ENCODE peak calls at places on chromosomes 11 and 22, in seven cellular contexts. Z is colonic mucosa, R is lung, T is esophagus squamous epithelium, Y is transverse colon, I is adrenal gland, U is A549. W is an unnamed sample.
A peak's percentile ranks its signal among the peaks of the same experiment; 100 is the strongest.

GRCh38 chr11:103530257-103530656 is 421.0 kb downstream of the DYNC2H1 start:
- DNase-seq in Y (no peak), R (no peak), U (no peak), T (no peak), Z (no peak), I (no peak), W (no peak)

GRCh38 chr11:31657091-31657490 is 147.5 kb downstream of the ELP4 start:
- DNase-seq in I (no peak), Y (no peak), T (no peak), U (no peak), Z (no peak), R (no peak), W (no peak)

GRCh38 chr11:2591805-2592204 is 108.0 kb downstream of the KCNQ1OT1 start:
- DNase-seq in Z (no peak), T (no peak), R (no peak), I (no peak), Y (no peak), U (no peak), W (no peak)

GRCh38 chr22:19681863-19682245 is 32.4 kb upstream of the SEPTIN5 start:
- DNase-seq in I (no peak), Z (no peak), U (no peak), R (no peak), Y (no peak), T (no peak), W (no peak)

GRCh38 chr22:41870786-41871185 is 37.9 kb downstream of the SREBF2 start:
- DNase-seq in T (no peak), R (no peak), U (no peak), Y (no peak), I (no peak), Z (no peak), W (no peak)

GRCh38 chr22:45276507-45276906 is 8.2 kb upstream of the UPK3A start:
- DNase-seq in R (no peak), T (no peak), I (no peak), Y (no peak), Z (no peak), U (no peak), W (no peak)

GRCh38 chr22:35437038-35437437 is 37.1 kb downstream of the MCM5 start:
- DNase-seq in Z (no peak), Y (no peak), U (peak; percentile 41), R (no peak), T (no peak), I (no peak), W (no peak)

GRCh38 chr11:37459430-37459829 is 861.4 kb upstream of the RAG2 start:
- DNase-seq in U (no peak), T (no peak), Z (no peak), Y (no peak), R (no peak), I (no peak), W (no peak)

GRCh38 chr11:70677232-70677916 is 279.0 kb downstream of the CTTN start:
- DNase-seq in R (no peak), I (no peak), Y (no peak), U (no peak), Z (no peak), T (no peak), W (no peak)

GRCh38 chr11:8709002-8709672 is 26.5 kb downstream of the RPL27A start:
- DNase-seq in Z (peak; percentile 61), R (no peak), T (no peak), I (peak; percentile 57), U (no peak), Y (peak; percentile 78), W (peak; percentile 53)

GRCh38 chr11:12164061-12165014 is 53.9 kb downstream of the MICAL2 start:
- DNase-seq in U (no peak), Z (no peak), I (no peak), T (no peak), R (no peak), Y (peak; percentile 33), W (no peak)

GRCh38 chr11:56152333-56152732 is 7.8 kb downstream of the OR8K5 start:
- DNase-seq in Z (no peak), I (no peak), Y (no peak), R (no peak), T (no peak), U (no peak), W (no peak)

GRCh38 chr11:78418584-78419211 is 1.1 kb upstream of the GAB2 start:
- DNase-seq in U (no peak), Y (no peak), R (no peak), Z (no peak), I (no peak), T (no peak), W (no peak)
- H3K4me1 ChIP-seq in U (peaks cover 32% of the 10 kb centered on the region), Y (peaks cover 45% of the 10 kb centered on the region), R (peaks cover 6% of the 10 kb centered on the region), Z (no peaks in the 10 kb centered on the region), I (peaks cover 10% of the 10 kb centered on the region), T (peaks cover 58% of the 10 kb centered on the region), W (peaks cover 13% of the 10 kb centered on the region)

DNA sequence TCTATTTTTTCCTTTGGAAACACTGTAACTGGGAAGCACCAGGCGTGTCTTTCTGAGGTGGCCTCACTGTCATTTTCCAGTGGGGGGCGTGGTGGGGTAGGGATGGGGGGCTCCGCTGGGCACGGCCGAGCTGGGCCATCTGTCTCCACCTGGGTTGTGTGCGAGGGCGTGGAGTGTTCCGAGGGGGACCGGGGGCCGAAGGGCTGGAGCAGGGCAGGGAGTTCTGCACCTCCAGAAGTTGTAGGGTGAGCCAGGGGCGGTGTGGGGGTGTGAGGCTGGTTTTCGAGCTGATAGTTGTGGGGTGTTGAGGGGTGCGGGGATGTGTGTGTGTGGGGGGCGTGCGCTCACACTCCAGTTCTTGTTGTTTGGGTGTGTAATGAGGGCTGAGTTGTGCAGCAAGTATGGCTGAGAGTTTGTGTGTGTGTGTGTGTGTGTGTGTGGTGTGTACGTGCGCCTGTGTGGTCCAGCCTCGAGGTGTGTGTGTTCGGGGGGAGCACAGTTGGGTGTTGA is 10.8 kb downstream of the YPEL4 start:
- DNase-seq in T (no peak), I (no peak), R (no peak), U (no peak), Y (no peak), Z (no peak), W (no peak)
- TF ChIP-seq CTCF in T (no peak), I (no peak), R (no peak), U (no peak), Y (no peak), Z (no peak), W (no peak)

GRCh38 chr11:27696112-27696511 is 4.1 kb downstream of the BDNF start:
- DNase-seq in I (no peak), U (no peak), Z (no peak), R (no peak), T (no peak), Y (no peak), W (no peak)

GRCh38 chr11:27698872-27699241 is 1.4 kb downstream of the BDNF start:
- DNase-seq in Y (peak; percentile 66), Z (peak; percentile 76), I (peak; percentile 76), R (peak; percentile 66), T (no peak), U (peak; percentile 88), W (peak; percentile 83)

GRCh38 chr11:27696961-27697360 is 3.3 kb downstream of the BDNF start:
- DNase-seq in R (no peak), U (no peak), Z (no peak), T (no peak), Y (no peak), I (no peak), W (no peak)

GRCh38 chr11:27699242-27699925 is 871 bp downstream of the BDNF start:
- DNase-seq in Z (no peak), R (no peak), I (no peak), U (no peak), T (no peak), Y (no peak), W (no peak)

DNA sequence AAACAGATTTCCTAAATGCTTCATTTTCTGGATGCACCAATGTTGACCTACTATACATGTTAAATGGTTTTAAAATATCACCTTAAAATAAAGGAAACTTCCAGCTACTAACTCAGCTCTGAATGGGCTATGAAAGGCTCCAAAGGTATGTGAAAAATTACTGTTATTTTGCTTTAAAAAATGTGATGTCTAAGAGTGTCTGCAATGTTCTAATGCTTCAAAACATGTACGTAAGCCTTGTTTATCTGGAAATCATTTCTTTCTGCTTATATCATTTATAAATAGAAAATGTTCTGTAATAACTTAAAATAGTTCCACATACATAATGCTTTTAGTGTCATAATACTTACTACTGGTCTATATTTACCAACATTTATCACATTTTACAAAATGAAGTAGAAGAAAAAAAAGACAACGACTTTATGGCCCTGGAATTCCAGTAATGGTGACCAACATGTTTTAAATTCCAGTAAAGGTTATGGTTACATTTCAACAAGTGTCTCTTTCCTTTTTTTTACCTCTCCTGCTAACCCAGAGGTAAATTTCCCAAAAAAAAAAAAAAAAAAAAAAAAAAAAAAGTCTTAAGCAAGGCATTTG is 2.5 kb downstream of the BDNF start:
- DNase-seq in T (no peak), R (no peak), I (no peak), U (no peak), Y (no peak), Z (no peak), W (no peak)
- H3K4me1 ChIP-seq in T (peaks cover 36% of the 10 kb centered on the region), R (peaks cover 16% of the 10 kb centered on the region), I (peaks cover 21% of the 10 kb centered on the region), U (peaks cover 45% of the 10 kb centered on the region), Y (peaks cover 28% of the 10 kb centered on the region), Z (peaks cover 8% of the 10 kb centered on the region), W (peaks cover 9% of the 10 kb centered on the region)

GRCh38 chr11:73185680-73186293 is 32.3 kb upstream of the P2RY2 start:
- DNase-seq in I (no peak), U (peak; percentile 76), Y (no peak), R (no peak), Z (no peak), T (no peak), W (no peak)
- TF ChIP-seq CTCF in I (no peak), U (no peak), Y (no peak), R (no peak), Z (no peak), T (no peak), W (no peak)

W was measured in mucosa of descending colon.